ENCODE peak calls at places on chromosomes 1 and 21, in four cellular contexts. F is K562, S is H1, N is HepG2. C is an unnamed sample.
A peak's percentile ranks its signal among the peaks of the same experiment; 100 is the strongest.

GRCh38 chr1:22282281-22282970 is 139.5 kb upstream of the WNT4 start:
- DNase-seq in F (no peak), S (peak; percentile 38), N (no peak), C (no peak)

GRCh38 chr1:77170687-77171086 is 48.5 kb downstream of the PIGK start:
- DNase-seq in F (no peak), S (no peak), N (no peak), C (no peak)

GRCh38 chr1:201310986-201311355 is 27.7 kb downstream of the PKP1 start:
- DNase-seq in F (no peak), S (no peak), N (no peak), C (peak; percentile 29)

GRCh38 chr1:37098196-37098595 is 63.9 kb upstream of the GRIK3 start:
- DNase-seq in F (no peak), S (no peak), N (no peak), C (no peak)

GRCh38 chr1:25427696-25428095 is 3.0 kb upstream of the MACO1 start:
- DNase-seq in F (no peak), S (no peak), N (no peak), C (no peak)

GRCh38 chr21:42807938-42808613 is 71.3 kb downstream of the WDR4 start:
- DNase-seq in F (no peak), S (peak; percentile 40), N (no peak), C (no peak)

GRCh38 chr1:33296824-33297223 is 24.1 kb downstream of the A3GALT2 start:
- DNase-seq in F (no peak), S (no peak), N (no peak), C (no peak)

GRCh38 chr1:41380979-41381690 is 19.9 kb downstream of the FOXO6 start:
- DNase-seq in F (peak; percentile 52), S (no peak), N (no peak), C (no peak)

GRCh38 chr21:34807146-34807880 is 138.5 kb downstream of the CLIC6 start:
- DNase-seq in F (no peak), S (no peak), N (no peak), C (peak; percentile 90)

GRCh38 chr1:199460933-199461332 is 566.6 kb upstream of the NR5A2 start:
- DNase-seq in F (no peak), S (no peak), N (no peak), C (no peak)

GRCh38 chr1:2968471-2968881 is 52.8 kb upstream of the ACTRT2 start:
- DNase-seq in F (no peak), S (no peak), N (peak; percentile 37), C (no peak)

GRCh38 chr1:14958249-14959215 is 195.0 kb upstream of the TMEM51 start:
- DNase-seq in F (no peak), S (no peak), N (no peak), C (no peak)

GRCh38 chr1:155307247-155307740 is 1.4 kb upstream of the FDPS start:
- DNase-seq in F (no peak), S (no peak), N (peak; percentile 85), C (peak; percentile 73)

GRCh38 chr1:228083871-228084278 is 1.4 kb downstream of the ARF1 start:
- DNase-seq in F (no peak), S (no peak), N (no peak), C (no peak)

GRCh38 chr21:46060596-46061061 is 37.3 kb upstream of the COL6A2 start:
- DNase-seq in F (no peak), S (no peak), N (no peak), C (peak; percentile 48)
- TF ChIP-seq PHF8 in F (no peak), S (no peak), N (no peak), C (no peak)

DNA sequence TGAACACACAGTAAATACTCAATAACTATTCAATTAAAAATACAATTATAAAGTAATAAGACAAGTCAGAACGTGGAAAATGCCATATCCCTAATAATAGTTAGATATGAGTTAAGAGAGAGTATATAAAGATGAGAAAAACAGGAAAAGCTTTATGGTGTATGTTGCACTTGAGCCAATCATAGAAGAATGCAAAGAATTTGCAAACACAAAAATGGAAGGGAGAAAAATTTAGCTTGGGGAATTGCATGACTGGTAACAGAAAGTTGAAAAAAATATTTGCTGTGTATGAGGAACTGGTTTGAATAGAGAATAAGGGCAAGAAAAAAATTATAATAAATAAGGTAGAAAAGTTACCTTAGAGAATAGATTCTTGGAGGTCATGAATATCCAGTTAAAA is 739.6 kb upstream of the CXADR start:
- DNase-seq in F (no peak), S (no peak), N (no peak), C (no peak)
- TF ChIP-seq PHF8 in F (no peak), S (no peak), N (no peak), C (no peak)

DNA sequence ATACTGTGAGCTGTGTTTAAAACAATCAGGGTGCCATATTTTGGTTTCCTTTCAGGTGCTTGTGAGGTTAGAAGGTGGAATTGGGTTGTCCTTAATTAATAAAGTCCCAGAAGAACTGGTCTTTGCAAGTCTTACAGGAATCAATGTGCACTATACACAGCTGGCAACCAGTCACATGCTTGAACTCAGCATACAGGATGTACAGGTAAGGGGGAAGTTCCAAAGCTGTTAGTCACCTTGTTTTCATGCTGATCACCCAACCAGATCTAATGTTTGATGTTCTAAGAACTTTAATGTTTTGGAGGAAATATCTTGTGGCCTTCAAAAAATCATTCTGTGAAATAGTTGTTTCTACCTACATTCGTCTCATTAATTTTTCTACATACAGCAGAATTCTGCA is 156.3 kb downstream of the VPS13D start:
- DNase-seq in F (no peak), S (no peak), N (peak; percentile 47), C (no peak)
- TF ChIP-seq PHF8 in F (no peak), S (no peak), N (no peak), C (no peak)

GRCh38 chr1:10900691-10901090 is 104.2 kb upstream of the CASZ1 start:
- DNase-seq in F (no peak), S (no peak), N (peak; percentile 56), C (peak; percentile 17)
- TF ChIP-seq PHF8 in F (no peak), S (no peak), N (no peak), C (no peak)

DNA sequence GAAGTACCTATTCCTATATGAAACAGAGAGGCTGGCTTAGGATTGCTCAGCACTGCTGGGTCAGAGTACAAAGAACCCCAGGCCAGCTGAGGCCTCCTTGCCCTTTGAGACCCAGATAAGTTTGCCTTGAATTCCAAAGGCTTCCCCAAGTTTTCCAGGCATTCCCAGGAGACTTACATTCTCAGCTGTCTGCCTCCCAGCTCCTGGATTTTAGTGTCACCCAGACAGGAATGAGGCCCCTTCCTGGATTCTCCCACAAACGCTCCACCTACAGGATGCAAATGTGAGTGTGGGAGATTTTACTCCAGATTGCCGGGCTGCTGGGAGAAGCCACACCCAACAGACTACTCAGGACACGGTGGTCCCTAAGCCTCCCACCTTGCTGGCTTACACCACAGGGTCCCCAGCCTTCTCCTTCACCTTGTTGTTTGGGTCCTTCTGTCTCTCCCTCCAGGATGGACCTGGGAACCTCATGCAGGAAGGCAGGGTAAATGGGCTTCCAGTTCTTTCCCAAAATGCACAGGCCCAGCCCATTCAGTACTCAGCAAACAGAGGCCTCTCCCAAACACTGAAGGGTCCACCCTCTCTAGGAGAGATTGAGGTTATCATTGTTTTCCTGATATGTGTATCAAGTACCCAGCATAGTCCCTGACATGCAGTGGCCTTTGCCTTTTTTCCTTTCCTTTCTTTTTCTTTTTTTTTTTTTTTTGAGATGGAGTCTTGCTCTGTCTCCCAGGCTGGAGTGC is 10.6 kb downstream of the RHBG start:
- DNase-seq in F (no peak), S (no peak), N (no peak), C (peak; percentile 50)
- TF ChIP-seq PHF8 in F (no peak), S (no peak), N (no peak), C (no peak)

GRCh38 chr1:87362834-87363426 is 34.2 kb downstream of the LMO4 start:
- DNase-seq in F (no peak), S (no peak), N (no peak), C (no peak)
- TF ChIP-seq PHF8 in F (no peak), S (no peak), N (no peak), C (no peak)

GRCh38 chr1:50646526-50646925 is 223.3 kb upstream of the DMRTA2 start:
- DNase-seq in F (no peak), S (no peak), N (no peak), C (no peak)
- TF ChIP-seq PHF8 in F (no peak), S (no peak), N (no peak), C (no peak)

GRCh38 chr21:15057290-15057689 is 7.5 kb downstream of the NRIP1 start:
- DNase-seq in F (peak; percentile 23), S (no peak), N (no peak), C (no peak)
- TF ChIP-seq PHF8 in F (no peak), S (no peak), N (no peak), C (no peak)

DNA sequence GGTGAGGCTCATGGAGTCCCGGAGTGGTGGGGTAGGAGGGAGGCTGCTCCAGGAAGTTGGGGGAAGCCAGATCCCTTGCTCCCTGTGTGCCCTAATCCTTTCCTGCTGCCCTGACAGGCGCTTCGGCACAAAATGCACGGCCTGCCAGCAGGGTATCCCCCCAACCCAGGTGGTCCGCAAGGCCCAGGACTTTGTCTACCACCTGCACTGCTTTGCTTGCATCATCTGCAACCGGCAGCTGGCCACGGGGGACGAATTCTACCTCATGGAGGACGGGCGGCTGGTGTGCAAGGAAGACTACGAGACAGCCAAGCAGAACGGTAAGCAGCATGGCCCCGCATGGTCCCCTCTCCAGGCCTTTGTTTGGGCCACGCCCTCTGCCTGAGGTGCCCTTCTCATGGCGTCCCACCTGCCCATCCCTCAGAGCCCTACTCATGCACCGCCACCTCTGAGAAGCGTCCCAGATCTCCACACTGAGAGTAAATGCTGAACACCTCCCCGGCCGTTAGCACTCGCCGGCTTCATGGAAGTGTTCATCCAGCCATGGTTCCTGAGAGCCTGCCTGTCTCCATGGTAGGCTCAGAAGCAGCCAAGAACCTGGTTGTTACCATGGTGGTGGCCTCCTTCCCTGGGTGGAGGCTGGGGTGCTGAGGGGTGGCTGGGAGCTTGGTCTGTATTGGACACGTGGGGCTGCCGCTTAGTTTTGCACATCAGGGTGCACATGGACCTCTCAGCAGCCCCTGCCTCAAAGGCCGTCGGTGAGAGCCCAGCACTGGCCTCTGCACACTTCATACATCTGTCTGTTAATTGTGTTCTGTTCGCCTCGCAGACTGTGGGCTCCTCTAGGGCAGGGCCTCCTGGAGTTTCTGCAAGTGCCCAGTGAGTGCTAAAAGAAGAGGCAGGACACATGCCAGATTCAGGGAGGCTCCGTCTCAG is 36.5 kb downstream of the LHX4 start:
- DNase-seq in F (no peak), S (no peak), N (no peak), C (no peak)
- TF ChIP-seq PHF8 in F (no peak), S (no peak), N (no peak), C (no peak)

C was measured in A549.